ENCODE peak calls at places on chromosomes 1 and 21, in six cellular contexts. O is mesendoderm, W is IMR-90, C is H1, U is trophoblast cell, M is neuronal stem cell. T is an unnamed sample.

GRCh38 chr1:6880951-6881690 is 95.9 kb downstream of the CAMTA1 start:
- DNase-seq in U (no peak), M (no peak), O (no peak), C (no peak), W (no peak), T (no peak)

GRCh38 chr1:204409878-204410763 is 1.5 kb downstream of the PPP1R15B start:
- DNase-seq in C (no peak), M (no peak), O (no peak), U (no peak), W (no peak), T (no peak)

GRCh38 chr1:69737527-69738176 is 169.9 kb downstream of the LRRC7 start:
- DNase-seq in C (peak; percentile 45), U (peak; percentile 39), M (peak; percentile 66), W (peak; percentile 67), O (peak; percentile 86), T (peak; percentile 80)

GRCh38 chr1:156504062-156504813 is 3.7 kb upstream of the MEF2D start:
- DNase-seq in W (peak; percentile 33), C (no peak), M (no peak), U (no peak), O (no peak), T (peak; percentile 59)

GRCh38 chr1:236502972-236503639 is 20.7 kb upstream of the LGALS8 start:
- DNase-seq in O (peak; percentile 91), M (peak; percentile 57), C (peak; percentile 76), U (peak; percentile 81), W (peak; percentile 78), T (peak; percentile 78)

GRCh38 chr21:29056005-29056404 is 17.4 kb downstream of the CCT8 start:
- DNase-seq in O (no peak), W (peak; percentile 20), C (no peak), U (no peak), M (no peak), T (no peak)

GRCh38 chr1:237258871-237259270 is 216.9 kb downstream of the RYR2 start:
- DNase-seq in C (no peak), O (no peak), M (no peak), U (no peak), W (no peak), T (no peak)

GRCh38 chr1:164443836-164444235 is 115.1 kb upstream of the PBX1 start:
- DNase-seq in U (no peak), C (no peak), W (no peak), M (no peak), O (no peak), T (no peak)

GRCh38 chr1:166032901-166033371 is 133.9 kb downstream of the FAM78B start:
- DNase-seq in O (peak; percentile 17), W (no peak), M (no peak), U (no peak), C (no peak), T (no peak)

GRCh38 chr1:246372502-246372901 is 134.6 kb downstream of the SMYD3 start:
- DNase-seq in M (no peak), U (no peak), C (no peak), O (no peak), W (no peak), T (no peak)

GRCh38 chr1:43901562-43901961 is 32.0 kb upstream of the ARTN start:
- DNase-seq in O (no peak), M (no peak), U (no peak), W (no peak), C (no peak), T (no peak)

GRCh38 chr1:43898981-43899380 is 34.6 kb upstream of the ARTN start:
- DNase-seq in M (no peak), W (no peak), C (no peak), O (no peak), U (no peak), T (no peak)

GRCh38 chr1:43902058-43902831 is 31.4 kb upstream of the ARTN start:
- DNase-seq in O (no peak), M (no peak), U (no peak), W (no peak), C (no peak), T (no peak)

GRCh38 chr1:43904660-43905551 is 28.7 kb upstream of the ARTN start:
- DNase-seq in M (no peak), O (no peak), W (no peak), C (no peak), U (no peak), T (no peak)

DNA sequence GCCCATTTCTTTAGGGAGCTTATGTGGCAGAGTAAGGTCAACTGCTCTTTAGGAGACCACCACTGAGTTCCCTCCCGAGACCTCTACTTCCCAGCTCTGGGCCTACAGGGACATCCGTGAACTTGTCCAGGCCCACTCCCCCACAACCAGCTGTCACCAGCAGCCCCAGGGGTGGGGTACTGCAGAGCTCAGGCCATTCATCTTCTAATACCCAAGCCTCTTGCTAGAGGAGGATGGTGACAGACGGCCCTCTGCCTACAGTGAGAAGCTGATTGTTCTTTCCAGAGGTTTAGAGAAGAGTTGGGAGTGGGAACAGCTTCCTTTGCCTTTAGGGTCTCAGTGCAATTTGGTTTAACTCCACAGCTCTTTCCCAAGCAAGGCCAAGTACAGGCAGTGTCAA is 33.2 kb upstream of the ARTN start:
- DNase-seq in C (no peak), W (no peak), M (no peak), U (no peak), O (no peak), T (no peak)
- H3K4me3 ChIP-seq in C (no peak overlapping the region), W (no peak overlapping the region), M (no peak overlapping the region), U (no peak overlapping the region), O (no peak overlapping the region), T (no peak overlapping the region)

DNA sequence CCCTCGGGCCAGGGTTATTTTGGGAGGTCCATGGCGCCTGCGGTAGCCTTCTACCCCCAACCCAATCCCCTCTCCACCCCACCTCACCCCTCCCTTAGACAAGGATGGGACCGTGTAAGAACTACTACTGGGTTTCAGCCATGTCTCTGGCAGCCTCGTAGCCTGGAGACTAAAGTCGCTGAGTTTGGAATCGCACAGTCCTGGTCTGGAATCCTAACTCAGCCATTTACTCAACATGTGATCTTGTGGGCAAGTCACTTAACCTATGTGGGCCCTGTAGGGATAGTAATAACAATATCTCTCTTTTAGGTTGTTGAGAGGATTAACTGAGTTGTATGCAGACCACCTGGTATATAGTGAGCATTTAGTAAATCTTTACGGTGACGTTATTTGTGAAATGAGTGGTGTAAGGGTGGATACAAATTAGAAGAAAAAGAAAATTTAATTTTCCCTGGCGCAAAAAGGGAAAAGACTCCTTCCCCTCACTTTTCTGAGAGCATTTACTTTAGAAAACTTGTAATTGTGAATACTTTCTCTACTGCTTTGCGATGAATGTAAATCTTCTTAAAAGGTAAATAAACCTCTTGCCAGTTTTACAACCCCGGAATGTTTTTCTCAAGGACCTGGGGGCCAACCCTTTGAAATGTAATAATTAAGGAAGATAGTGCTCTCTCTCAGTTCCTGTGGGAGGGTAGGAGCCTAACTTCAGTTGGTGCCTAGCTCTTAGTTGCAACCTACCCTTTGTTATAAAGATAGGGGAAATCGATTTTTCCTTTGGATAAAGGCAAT is 615 bp upstream of the MRPS15 start:
- DNase-seq in U (no peak), O (peak; percentile 84), W (peak; percentile 15), M (no peak), C (no peak), T (no peak)
- H2BK120ac ChIP-seq in U (peak overlapping the region; percentile 85), O (no peak overlapping the region), W (peak overlapping the region; percentile 49), M (no peak overlapping the region), C (no peak overlapping the region), T (peak overlapping the region; percentile 98)

GRCh38 chr1:224178894-224179293 is 4.1 kb upstream of the DEGS1 start:
- DNase-seq in M (no peak), O (no peak), C (no peak), W (no peak), U (no peak), T (no peak)

GRCh38 chr1:224172229-224172628 is 10.8 kb upstream of the DEGS1 start:
- DNase-seq in C (no peak), M (no peak), W (no peak), U (no peak), O (no peak), T (no peak)

GRCh38 chr1:224173523-224173922 is 9.5 kb upstream of the DEGS1 start:
- DNase-seq in W (no peak), U (no peak), O (no peak), C (no peak), M (no peak), T (no peak)

GRCh38 chr1:224177356-224177999 is 5.6 kb upstream of the DEGS1 start:
- DNase-seq in U (no peak), O (no peak), W (no peak), M (no peak), C (peak; percentile 42), T (no peak)

DNA sequence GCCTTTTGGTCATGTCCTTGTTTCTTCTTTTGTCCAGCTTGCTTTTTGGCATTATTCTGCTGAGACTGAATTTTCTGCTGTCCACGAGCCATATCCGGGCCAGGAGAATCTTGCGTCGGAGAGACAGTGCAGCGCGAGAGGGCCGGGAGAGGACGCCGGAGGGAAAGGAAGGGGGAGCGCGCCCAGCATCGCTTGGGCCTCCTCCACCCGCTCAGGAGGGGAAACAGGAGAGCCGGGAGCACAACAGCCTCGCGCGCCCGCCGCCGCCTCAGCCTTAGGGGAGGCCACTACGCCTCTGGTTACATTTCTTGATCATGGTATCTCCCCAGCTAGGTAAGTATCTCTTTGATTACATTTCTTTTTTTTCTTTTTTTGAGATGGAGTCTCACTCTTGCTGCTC is 7.4 kb upstream of the DEGS1 start:
- DNase-seq in U (peak; percentile 18), M (no peak), C (peak; percentile 80), O (peak; percentile 47), W (peak; percentile 5), T (no peak)
- H3K4me2 ChIP-seq in U (no peak overlapping the region), M (no peak overlapping the region), C (peak overlapping the region; percentile 28), O (no peak overlapping the region), W (peak overlapping the region; percentile 52), T (peak overlapping the region; percentile 58)

GRCh38 chr1:59947047-59947938 is 20.7 kb upstream of the CYP2J2 start:
- DNase-seq in C (peak; percentile 59), U (peak; percentile 56), M (peak; percentile 55), W (peak; percentile 63), O (peak; percentile 72), T (peak; percentile 62)

GRCh38 chr1:59949648-59950047 is 23.1 kb upstream of the CYP2J2 start:
- DNase-seq in C (no peak), M (no peak), W (no peak), O (no peak), U (no peak), T (no peak)

GRCh38 chr1:59948990-59949389 is 22.4 kb upstream of the CYP2J2 start:
- DNase-seq in C (no peak), M (no peak), W (no peak), O (no peak), U (no peak), T (no peak)

GRCh38 chr1:59952065-59952464 is 25.5 kb upstream of the CYP2J2 start:
- DNase-seq in U (peak; percentile 36), W (peak; percentile 4), C (no peak), O (no peak), M (no peak), T (peak; percentile 6)
- H3K4me3 ChIP-seq in U (no peak overlapping the region), W (no peak overlapping the region), C (no peak overlapping the region), O (no peak overlapping the region), M (no peak overlapping the region), T (no peak overlapping the region)

DNA sequence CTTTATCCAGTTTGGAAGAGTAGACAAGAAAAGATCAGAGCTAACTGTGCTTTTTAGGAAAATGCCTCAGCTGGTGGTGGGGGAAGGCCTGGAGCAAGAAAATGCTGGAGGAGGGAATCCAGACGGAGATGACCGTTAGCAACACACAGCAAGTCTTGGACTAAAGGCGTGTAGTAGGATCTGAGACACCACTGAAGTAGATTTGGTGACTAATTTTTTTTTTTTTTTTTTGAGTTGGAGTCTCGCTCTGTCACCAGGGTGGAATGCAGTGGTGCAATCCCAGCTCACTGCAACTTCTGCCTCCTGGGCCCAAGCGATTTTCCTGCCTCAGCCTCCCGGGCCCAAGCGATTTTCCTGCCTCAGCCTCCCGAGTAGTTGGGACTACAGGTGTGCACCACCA is 41.2 kb downstream of the LPAR3 start:
- DNase-seq in C (no peak), O (no peak), W (peak; percentile 91), M (no peak), U (peak; percentile 83), T (peak; percentile 90)
- H2BK120ac ChIP-seq in C (no peak overlapping the region), O (no peak overlapping the region), W (peak overlapping the region; percentile 88), M (no peak overlapping the region), U (no peak overlapping the region), T (no peak overlapping the region)

T was measured in mesenchymal stem cell.